ENCODE peak calls at places on chromosomes 7 and 10, in five cellular contexts. One of them, this sample, is unnamed.
A peak's percentile ranks its signal among the peaks of the same experiment; 100 is the strongest.

GRCh38 chr10:89341136-89341535 is 13.3 kb downstream of the IFIT3 start:
- DNase-seq in stomach: no peak
- DNase-seq in progenitor cell of endocrine pancreas: no peak
- DNase-seq in GM23248: no peak
- DNase-seq in naive thymus-derived CD4-positive, alpha-beta T cell: no peak
- DNase-seq in this sample: no peak

GRCh38 chr7:106982415-106982814 is 62.1 kb upstream of the PRKAR2B start:
- DNase-seq in GM23248: no peak
- DNase-seq in stomach: no peak
- DNase-seq in naive thymus-derived CD4-positive, alpha-beta T cell: no peak
- DNase-seq in progenitor cell of endocrine pancreas: no peak
- DNase-seq in this sample: no peak

GRCh38 chr7:103391976-103392375 is 44.5 kb downstream of the PSMC2 start:
- DNase-seq in progenitor cell of endocrine pancreas: no peak
- DNase-seq in stomach: no peak
- DNase-seq in naive thymus-derived CD4-positive, alpha-beta T cell: no peak
- DNase-seq in GM23248: peak; percentile 20
- DNase-seq in this sample: no peak

GRCh38 chr7:128108641-128109423 is 77.6 kb upstream of the LRRC4 start:
- DNase-seq in GM23248: no peak
- DNase-seq in progenitor cell of endocrine pancreas: no peak
- DNase-seq in stomach: no peak
- DNase-seq in naive thymus-derived CD4-positive, alpha-beta T cell: peak; percentile 83
- DNase-seq in this sample: no peak

GRCh38 chr10:99689461-99689860 is 30.2 kb downstream of the ENTPD7 start:
- DNase-seq in naive thymus-derived CD4-positive, alpha-beta T cell: no peak
- DNase-seq in stomach: no peak
- DNase-seq in GM23248: peak; percentile 61
- DNase-seq in progenitor cell of endocrine pancreas: no peak
- DNase-seq in this sample: no peak

GRCh38 chr10:3774018-3774813 is 10.8 kb downstream of the KLF6 start:
- DNase-seq in progenitor cell of endocrine pancreas: no peak
- DNase-seq in naive thymus-derived CD4-positive, alpha-beta T cell: no peak
- DNase-seq in GM23248: peak; percentile 67
- DNase-seq in stomach: no peak
- DNase-seq in this sample: no peak

GRCh38 chr7:138889566-138889965 is 91.6 kb upstream of the ATP6V0A4 start:
- DNase-seq in progenitor cell of endocrine pancreas: no peak
- DNase-seq in naive thymus-derived CD4-positive, alpha-beta T cell: no peak
- DNase-seq in GM23248: peak; percentile 49
- DNase-seq in stomach: no peak
- DNase-seq in this sample: no peak

GRCh38 chr10:103078676-103079075 is 114.4 kb downstream of the NT5C2 start:
- DNase-seq in stomach: no peak
- DNase-seq in progenitor cell of endocrine pancreas: no peak
- DNase-seq in naive thymus-derived CD4-positive, alpha-beta T cell: no peak
- DNase-seq in GM23248: no peak
- DNase-seq in this sample: no peak

GRCh38 chr10:3538850-3539531 is 246.0 kb downstream of the KLF6 start:
- DNase-seq in naive thymus-derived CD4-positive, alpha-beta T cell: no peak
- DNase-seq in stomach: peak; percentile 34
- DNase-seq in GM23248: peak; percentile 99
- DNase-seq in progenitor cell of endocrine pancreas: no peak
- DNase-seq in this sample: peak; percentile 71

GRCh38 chr10:91034494-91035157 is 113.7 kb upstream of the ANKRD1 start:
- DNase-seq in GM23248: peak; percentile 44
- DNase-seq in stomach: peak; percentile 33
- DNase-seq in naive thymus-derived CD4-positive, alpha-beta T cell: no peak
- DNase-seq in progenitor cell of endocrine pancreas: no peak
- DNase-seq in this sample: peak; percentile 86

GRCh38 chr10:49379596-49380410 is 16.1 kb downstream of the DRGX start:
- DNase-seq in GM23248: no peak
- DNase-seq in stomach: no peak
- DNase-seq in progenitor cell of endocrine pancreas: no peak
- DNase-seq in naive thymus-derived CD4-positive, alpha-beta T cell: no peak
- DNase-seq in this sample: no peak

GRCh38 chr7:100360102-100360607 is 2.2 kb downstream of the PILRB start:
- DNase-seq in progenitor cell of endocrine pancreas: no peak
- DNase-seq in stomach: no peak
- DNase-seq in naive thymus-derived CD4-positive, alpha-beta T cell: no peak
- DNase-seq in GM23248: no peak
- DNase-seq in this sample: no peak

GRCh38 chr10:119406888-119407777 is 135.4 kb downstream of the RGS10 start:
- DNase-seq in stomach: no peak
- DNase-seq in progenitor cell of endocrine pancreas: no peak
- DNase-seq in naive thymus-derived CD4-positive, alpha-beta T cell: no peak
- DNase-seq in GM23248: no peak
- DNase-seq in this sample: peak; percentile 52

GRCh38 chr7:68800316-68800715 is 798.0 kb upstream of the AUTS2 start:
- DNase-seq in stomach: no peak
- DNase-seq in progenitor cell of endocrine pancreas: no peak
- DNase-seq in naive thymus-derived CD4-positive, alpha-beta T cell: no peak
- DNase-seq in GM23248: no peak
- DNase-seq in this sample: no peak

GRCh38 chr10:69819713-69820506 is 18.2 kb downstream of the COL13A1 start:
- DNase-seq in progenitor cell of endocrine pancreas: no peak
- DNase-seq in GM23248: peak; percentile 38
- DNase-seq in naive thymus-derived CD4-positive, alpha-beta T cell: no peak
- DNase-seq in stomach: no peak
- DNase-seq in this sample: no peak

GRCh38 chr10:101113890-101114403 is 17.2 kb upstream of the TLX1 start:
- DNase-seq in progenitor cell of endocrine pancreas: no peak
- DNase-seq in stomach: no peak
- DNase-seq in GM23248: no peak
- DNase-seq in naive thymus-derived CD4-positive, alpha-beta T cell: no peak
- DNase-seq in this sample: no peak

GRCh38 chr10:80580811-80581468 is 43.2 kb downstream of the SH2D4B start:
- DNase-seq in naive thymus-derived CD4-positive, alpha-beta T cell: no peak
- DNase-seq in progenitor cell of endocrine pancreas: no peak
- DNase-seq in stomach: no peak
- DNase-seq in GM23248: no peak
- DNase-seq in this sample: no peak

GRCh38 chr10:6148908-6149307 is 53.8 kb upstream of the PFKFB3 start:
- DNase-seq in GM23248: no peak
- DNase-seq in stomach: no peak
- DNase-seq in naive thymus-derived CD4-positive, alpha-beta T cell: no peak
- DNase-seq in progenitor cell of endocrine pancreas: no peak
- DNase-seq in this sample: no peak

GRCh38 chr7:145729701-145730100 is 386.9 kb upstream of the CNTNAP2 start:
- DNase-seq in stomach: no peak
- DNase-seq in progenitor cell of endocrine pancreas: no peak
- DNase-seq in naive thymus-derived CD4-positive, alpha-beta T cell: no peak
- DNase-seq in GM23248: no peak
- DNase-seq in this sample: no peak

GRCh38 chr7:132558815-132559214 is 17.5 kb downstream of the PLXNA4 start:
- DNase-seq in naive thymus-derived CD4-positive, alpha-beta T cell: no peak
- DNase-seq in progenitor cell of endocrine pancreas: no peak
- DNase-seq in stomach: no peak
- DNase-seq in GM23248: no peak
- DNase-seq in this sample: no peak